ENCODE peak calls at places on chromosome 19, in eight cellular contexts. I is OCI-M1; B is stomach; X is astrocyte of the cerebellum; K is tibial artery; T is HFF-Myc; Y is stimulated activated CD4-positive, alpha-beta T cell treated with anti-CD3 and anti-CD28 coated beads, Interleukin-15, amount 100 ng/mL, for 1 hour; L is iris pigment epithelial cell. O is an unnamed sample.
A peak's percentile ranks its signal among the peaks of the same experiment; 100 is the strongest.

GRCh38 chr19:53333071-53333465 is 481 bp upstream of the ZNF845 start:
- DNase-seq in B (peak; percentile 42), K (peak; percentile 55), L (no peak), T (no peak), Y (peak; percentile 3), I (peak; percentile 83), X (peak; percentile 5), O (no peak)

GRCh38 chr19:38891791-38892190 is 7.6 kb downstream of the SIRT2 start:
- DNase-seq in X (no peak), I (no peak), B (no peak), L (no peak), Y (no peak), K (no peak), T (no peak), O (peak; percentile 67)

GRCh38 chr19:19672816-19673215 is 4.2 kb downstream of the ZNF101 start:
- DNase-seq in T (no peak), I (no peak), X (no peak), Y (no peak), K (no peak), L (no peak), B (no peak), O (no peak)

GRCh38 chr19:49243129-49243528 is 81.9 kb downstream of the SLC6A16 start:
- DNase-seq in I (no peak), L (no peak), Y (no peak), K (no peak), B (no peak), X (no peak), T (no peak), O (no peak)

GRCh38 chr19:14405380-14405757 is 13.8 kb downstream of the DDX39A start:
- DNase-seq in T (no peak), I (peak; percentile 73), X (no peak), K (no peak), B (no peak), Y (no peak), L (no peak), O (no peak)

GRCh38 chr19:2503521-2504109 is 27.7 kb downstream of the GADD45B start:
- DNase-seq in B (no peak), K (no peak), L (peak; percentile 73), X (no peak), T (peak; percentile 72), Y (peak; percentile 42), I (peak; percentile 6), O (no peak)

GRCh38 chr19:12996542-12997094 is 1.3 kb downstream of the NFIX start:
- DNase-seq in I (peak; percentile 41), X (no peak), K (no peak), Y (no peak), B (peak; percentile 62), L (peak; percentile 45), T (no peak), O (no peak)

GRCh38 chr19:12230751-12231733 is 63.6 kb downstream of the ZNF44 start:
- DNase-seq in B (no peak), T (no peak), I (no peak), Y (no peak), L (peak; percentile 1), X (no peak), K (no peak), O (no peak)

GRCh38 chr19:52237197-52237596 is 32.2 kb upstream of the ZNF766 start:
- DNase-seq in K (no peak), Y (no peak), I (no peak), T (no peak), L (peak; percentile 27), B (no peak), X (no peak), O (no peak)

GRCh38 chr19:32555786-32556185 is 25.2 kb upstream of the PDCD5 start:
- DNase-seq in L (no peak), T (no peak), K (no peak), I (no peak), Y (no peak), B (no peak), X (no peak), O (no peak)

GRCh38 chr19:18208098-18208951 is 4.5 kb upstream of the RAB3A start:
- DNase-seq in T (no peak), B (no peak), X (no peak), K (no peak), L (peak; percentile 70), Y (peak; percentile 52), I (peak; percentile 47), O (no peak)

GRCh38 chr19:35642312-35642711 is 767 bp downstream of the ETV2 start:
- DNase-seq in T (no peak), B (no peak), I (no peak), X (no peak), K (no peak), L (no peak), Y (no peak), O (no peak)

GRCh38 chr19:29819986-29820385 is 8.2 kb downstream of the CCNE1 start:
- DNase-seq in L (no peak), K (no peak), X (no peak), B (no peak), T (no peak), Y (no peak), I (no peak), O (no peak)

GRCh38 chr19:42345191-42345812 is 19.9 kb downstream of the MEGF8 start:
- DNase-seq in L (peak; percentile 80), T (no peak), Y (no peak), K (no peak), I (peak; percentile 5), B (no peak), X (no peak), O (no peak)

GRCh38 chr19:13850910-13851753 is 25.8 kb upstream of the NANOS3 start:
- DNase-seq in X (peak; percentile 81), T (peak; percentile 83), I (peak; percentile 80), L (peak; percentile 93), K (peak; percentile 92), B (peak; percentile 83), Y (peak; percentile 53), O (no peak)

GRCh38 chr19:45446944-45447343 is 20.9 kb upstream of the FOSB start:
- DNase-seq in I (no peak), B (no peak), T (no peak), L (no peak), K (peak; percentile 47), Y (no peak), X (no peak), O (no peak)

GRCh38 chr19:50358483-50359431 is 6.7 kb downstream of the NAPSA start:
- DNase-seq in K (no peak), L (no peak), B (peak; percentile 58), Y (peak; percentile 75), T (no peak), X (no peak), I (no peak), O (no peak)

GRCh38 chr19:56477429-56478338 is 539 bp upstream of the ZNF667 start:
- DNase-seq in T (peak; percentile 54), X (peak; percentile 72), Y (peak; percentile 43), K (peak; percentile 86), B (peak; percentile 59), L (peak; percentile 93), I (peak; percentile 96), O (peak; percentile 85)

GRCh38 chr19:17656970-17657369 is 31.2 kb downstream of the UNC13A start:
- DNase-seq in T (no peak), I (no peak), K (no peak), B (no peak), L (no peak), Y (no peak), X (no peak), O (no peak)

GRCh38 chr19:21328885-21329605 is at the start of gene ZNF708:
- DNase-seq in K (peak; percentile 95), T (peak; percentile 76), Y (peak; percentile 47), B (peak; percentile 86), L (peak; percentile 88), X (peak; percentile 62), I (peak; percentile 99), O (peak; percentile 66)

GRCh38 chr19:18762125-18763023 is 28.7 kb downstream of the COMP start:
- DNase-seq in Y (no peak), B (peak; percentile 98), K (no peak), T (no peak), X (peak; percentile 37), I (no peak), L (peak; percentile 50), O (no peak)

GRCh38 chr19:17389957-17390664 is 3.9 kb downstream of the CCDC194 start:
- DNase-seq in B (no peak), T (no peak), Y (no peak), K (no peak), L (no peak), I (no peak), X (no peak), O (no peak)

GRCh38 chr19:21586341-21587116 is 81.1 kb downstream of the ZNF429 start:
- DNase-seq in Y (peak; percentile 22), B (peak; percentile 38), X (no peak), K (no peak), I (no peak), L (no peak), T (no peak), O (no peak)

GRCh38 chr19:35306473-35307246 is 14.7 kb downstream of the MAG start:
- DNase-seq in T (no peak), I (peak; percentile 54), L (no peak), K (no peak), Y (no peak), B (no peak), X (no peak), O (no peak)

GRCh38 chr19:48292798-48293197 is 22.9 kb downstream of the ZNF114 start:
- DNase-seq in T (no peak), K (no peak), X (no peak), B (no peak), I (no peak), L (peak; percentile 91), Y (no peak), O (no peak)

GRCh38 chr19:28501979-28502378 is 711.0 kb downstream of the UQCRFS1 start:
- DNase-seq in T (no peak), I (no peak), K (no peak), Y (no peak), B (no peak), X (no peak), L (no peak), O (no peak)

GRCh38 chr19:51354742-51355148 is 11.4 kb downstream of the ETFB start:
- DNase-seq in Y (no peak), B (no peak), X (no peak), I (peak; percentile 25), K (no peak), L (peak; percentile 57), T (no peak), O (no peak)

GRCh38 chr19:52690395-52691214 is 44.2 kb downstream of the ZNF611 start:
- DNase-seq in T (peak; percentile 59), L (peak; percentile 90), I (peak; percentile 96), Y (peak; percentile 86), K (peak; percentile 96), B (peak; percentile 93), X (peak; percentile 85), O (peak; percentile 78)

GRCh38 chr19:2896694-2897093 is 4.0 kb upstream of the ZNF57 start:
- DNase-seq in I (no peak), T (no peak), L (no peak), B (no peak), K (no peak), Y (no peak), X (no peak), O (no peak)

GRCh38 chr19:1811472-1811894 is 593 bp downstream of the ATP8B3 start:
- DNase-seq in B (peak; percentile 83), X (no peak), K (peak; percentile 70), L (peak; percentile 28), Y (peak; percentile 37), I (peak; percentile 14), T (no peak), O (peak; percentile 78)

GRCh38 chr19:54517483-54517882 is 14.9 kb downstream of the LAIR2 start:
- DNase-seq in Y (peak; percentile 43), T (peak; percentile 35), K (no peak), I (peak; percentile 88), B (peak; percentile 37), X (peak; percentile 9), L (peak; percentile 45), O (peak; percentile 32)

GRCh38 chr19:1263198-1263597 is 5.9 kb upstream of the CIRBP start:
- DNase-seq in K (no peak), X (no peak), T (no peak), I (no peak), B (no peak), L (no peak), Y (no peak), O (no peak)

GRCh38 chr19:18802354-18802753 is 11.2 kb upstream of the COMP start:
- DNase-seq in Y (no peak), L (no peak), B (no peak), K (no peak), X (no peak), I (no peak), T (no peak), O (no peak)

GRCh38 chr19:45424191-45425058 is 708 bp upstream of the ERCC1 start:
- DNase-seq in L (peak; percentile 96), X (peak; percentile 49), I (peak; percentile 95), T (peak; percentile 93), K (peak; percentile 73), Y (no peak), B (peak; percentile 62), O (no peak)

O was measured in frontal cortex.